ENCODE peak calls at places on chromosomes 4 and X, in four cellular contexts. F is foreskin fibroblast, Z is aorta, G is lower lobe of right lung. O is an unnamed sample.

GRCh38 chrX:84339507-84340364 is 151.7 kb upstream of the RPS6KA6 start:
- DNase-seq in G (no peak), F (no peak), Z (no peak), O (no peak)

GRCh38 chrX:111585337-111585736 is 73.9 kb downstream of the SERTM2 start:
- DNase-seq in F (no peak), Z (no peak), G (no peak), O (no peak)

GRCh38 chr4:154064244-154064643 is 275.4 kb upstream of the SFRP2 start:
- DNase-seq in F (no peak), G (no peak), Z (no peak), O (no peak)

GRCh38 chr4:186624951-186625350 is 69.6 kb upstream of the MTNR1A start:
- DNase-seq in Z (no peak), G (no peak), F (peak; percentile 42), O (peak; percentile 46)

GRCh38 chr4:104743141-104743748 is 248.6 kb upstream of the CXXC4 start:
- DNase-seq in Z (no peak), G (no peak), F (no peak), O (no peak)

GRCh38 chr4:52822583-52823477 is 39.3 kb upstream of the RASL11B start:
- DNase-seq in G (no peak), F (peak; percentile 93), Z (no peak), O (peak; percentile 85)

GRCh38 chr4:94798808-94799207 is 41.1 kb downstream of the BMPR1B start:
- DNase-seq in G (no peak), Z (no peak), F (no peak), O (peak; percentile 78)

GRCh38 chr4:132227349-132228165 is 921.5 kb upstream of the PCDH10 start:
- DNase-seq in F (peak; percentile 2), Z (no peak), G (no peak), O (no peak)

GRCh38 chr4:112005027-112005426 is 140.2 kb upstream of the FAM241A start:
- DNase-seq in G (no peak), F (no peak), Z (no peak), O (no peak)

GRCh38 chr4:70601422-70602039 is 9.5 kb downstream of the AMBN start:
- DNase-seq in F (peak; percentile 21), G (no peak), Z (peak; percentile 58), O (peak; percentile 30)

GRCh38 chr4:38424171-38424871 is 239.7 kb upstream of the KLF3 start:
- DNase-seq in Z (no peak), G (no peak), F (no peak), O (no peak)

GRCh38 chrX:130402211-130402684 is 461 bp downstream of the RBMX2 start:
- DNase-seq in G (no peak), F (no peak), Z (no peak), O (no peak)

GRCh38 chr4:147799986-147800555 is 68.2 kb downstream of the ARHGAP10 start:
- DNase-seq in F (no peak), Z (no peak), G (no peak), O (no peak)

GRCh38 chr4:766152-766515 is 59.8 kb downstream of the CPLX1 start:
- DNase-seq in F (peak; percentile 40), G (peak; percentile 30), Z (no peak), O (no peak)

GRCh38 chrX:48833531-48834138 is 1.8 kb downstream of the PCSK1N start:
- DNase-seq in F (no peak), Z (no peak), G (no peak), O (no peak)

GRCh38 chr4:142351958-142352357 is 494.1 kb downstream of the INPP4B start:
- DNase-seq in F (no peak), Z (no peak), G (no peak), O (no peak)

GRCh38 chr4:20368926-20369325 is 117.2 kb downstream of the SLIT2 start:
- DNase-seq in G (no peak), F (peak; percentile 17), Z (no peak), O (peak; percentile 50)

GRCh38 chr4:19514276-19515070 is 737.2 kb upstream of the SLIT2 start:
- DNase-seq in F (no peak), G (no peak), Z (no peak), O (no peak)

GRCh38 chr4:124964251-124964650 is 251.7 kb upstream of the ANKRD50 start:
- DNase-seq in F (no peak), G (no peak), Z (no peak), O (no peak)

GRCh38 chr4:156838761-156839160 is 132.8 kb downstream of the PDGFC start:
- DNase-seq in G (no peak), Z (no peak), F (no peak), O (no peak)

GRCh38 chr4:22874334-22874912 is 181.7 kb downstream of the GBA3 start:
- DNase-seq in Z (no peak), G (no peak), F (no peak), O (no peak)

GRCh38 chr4:84852081-84852480 is 114.4 kb downstream of the WDFY3 start:
- DNase-seq in Z (no peak), F (peak; percentile 18), G (no peak), O (peak; percentile 23)

GRCh38 chrX:63283331-63283730 is 67.8 kb downstream of the SPIN4 start:
- DNase-seq in F (no peak), Z (no peak), G (no peak), O (no peak)

GRCh38 chr4:103904126-103904525 is 184.3 kb upstream of the TACR3 start:
- DNase-seq in F (no peak), G (no peak), Z (no peak), O (peak; percentile 12)

GRCh38 chr4:140098481-140099132 is 55.4 kb downstream of the MAML3 start:
- DNase-seq in F (peak; percentile 68), Z (no peak), G (no peak), O (no peak)
- H3K4me3 ChIP-seq in F (no peak overlapping the region), Z (no peak overlapping the region), G (peak overlapping the region; percentile 40), O (no peak overlapping the region)

DNA sequence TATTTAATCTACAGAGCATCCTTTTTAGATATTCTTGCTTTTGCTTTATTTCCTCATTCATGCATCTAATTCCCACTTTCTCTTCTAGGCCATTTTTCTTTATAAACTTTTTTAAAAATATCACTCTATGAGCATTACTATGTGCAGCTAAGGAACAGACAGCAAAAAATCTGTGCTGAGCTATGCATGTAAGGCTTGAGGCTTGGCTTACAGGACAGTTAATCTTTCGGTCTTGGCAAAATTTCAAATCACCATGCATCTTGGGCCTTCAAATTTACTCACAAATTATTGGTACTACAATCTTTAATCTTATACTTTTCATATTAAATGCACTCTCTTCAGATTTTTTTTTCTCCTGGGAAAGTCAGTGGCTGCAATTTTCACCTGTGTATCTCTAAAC is 278.2 kb downstream of the SPRY1 start:
- DNase-seq in F (no peak), G (no peak), Z (no peak), O (no peak)
- H3K4me3 ChIP-seq in F (no peak overlapping the region), G (no peak overlapping the region), Z (no peak overlapping the region), O (no peak overlapping the region)

DNA sequence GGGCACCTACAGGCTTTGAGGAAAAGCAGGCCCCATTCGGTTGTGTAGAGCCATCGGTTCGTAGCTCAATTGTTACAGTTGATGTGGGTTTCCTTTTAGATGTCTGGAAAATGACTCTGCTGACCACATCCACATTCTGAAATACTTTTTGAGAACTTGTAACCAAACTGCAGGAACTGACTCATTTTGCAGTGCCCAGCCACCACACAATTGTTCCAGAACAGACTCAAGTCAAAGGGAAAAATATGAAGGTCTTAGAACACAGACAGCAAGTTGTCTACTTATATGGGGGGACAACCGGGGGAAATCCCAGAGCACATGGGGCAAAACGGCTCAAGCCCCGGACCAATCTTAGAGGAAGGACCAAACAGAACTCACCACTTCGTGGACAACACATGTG is 557.6 kb upstream of the DIPK2B start:
- DNase-seq in Z (peak; percentile 49), G (no peak), F (peak; percentile 75), O (peak; percentile 69)
- H3K4me3 ChIP-seq in Z (no peak overlapping the region), G (no peak overlapping the region), F (no peak overlapping the region), O (no peak overlapping the region)

GRCh38 chrX:100685997-100686305 is 42.0 kb downstream of the SRPX2 start:
- DNase-seq in F (no peak), G (no peak), Z (no peak), O (no peak)

GRCh38 chrX:100687546-100687945 is 43.5 kb downstream of the SRPX2 start:
- DNase-seq in Z (no peak), G (no peak), F (no peak), O (no peak)

GRCh38 chrX:100682939-100683338 is 38.9 kb downstream of the SRPX2 start:
- DNase-seq in Z (no peak), G (no peak), F (no peak), O (no peak)

GRCh38 chrX:100685284-100685996 is 41.4 kb downstream of the SRPX2 start:
- DNase-seq in F (peak; percentile 42), G (no peak), Z (peak; percentile 54), O (peak; percentile 20)

DNA sequence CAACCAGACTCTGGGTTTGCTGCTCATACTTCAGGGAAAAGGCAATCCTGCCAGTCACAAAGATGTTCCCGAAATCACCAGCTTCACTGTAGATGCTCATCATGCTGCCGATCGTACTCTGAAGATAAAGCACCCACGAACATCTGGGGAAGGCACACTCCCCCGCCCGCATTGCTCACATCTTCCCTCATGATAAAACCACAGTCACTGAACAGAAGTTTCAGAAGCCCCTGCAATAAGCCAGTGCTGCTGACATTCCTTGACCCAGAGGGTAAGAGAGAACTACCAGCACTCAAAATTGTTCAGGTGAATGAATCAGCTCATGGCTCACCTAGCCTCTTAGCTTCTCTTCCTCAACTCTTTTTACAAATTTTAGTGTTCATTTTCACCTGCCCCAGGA is 43.1 kb downstream of the SRPX2 start:
- DNase-seq in F (no peak), G (no peak), Z (no peak), O (no peak)
- H3K4me3 ChIP-seq in F (no peak overlapping the region), G (no peak overlapping the region), Z (no peak overlapping the region), O (no peak overlapping the region)

GRCh38 chr4:143358923-143359694 is 22.4 kb downstream of the GAB1 start:
- DNase-seq in F (peak; percentile 71), G (peak; percentile 70), Z (peak; percentile 54), O (no peak)
- H3K4me3 ChIP-seq in F (no peak overlapping the region), G (peak overlapping the region; percentile 4), Z (no peak overlapping the region), O (no peak overlapping the region)

GRCh38 chr4:185468999-185469398 is 2.5 kb downstream of the CCDC110 start:
- DNase-seq in F (no peak), G (no peak), Z (no peak), O (no peak)

GRCh38 chr4:185465707-185466106 is 5.8 kb downstream of the CCDC110 start:
- DNase-seq in Z (no peak), G (no peak), F (no peak), O (no peak)

GRCh38 chr4:185464887-185465286 is 6.6 kb downstream of the CCDC110 start:
- DNase-seq in Z (no peak), F (no peak), G (no peak), O (no peak)

GRCh38 chr4:185467991-185468390 is 3.5 kb downstream of the CCDC110 start:
- DNase-seq in G (no peak), F (no peak), Z (no peak), O (no peak)

GRCh38 chr4:185467101-185467500 is 4.4 kb downstream of the CCDC110 start:
- DNase-seq in Z (no peak), G (no peak), F (peak; percentile 16), O (peak; percentile 29)
- H3K4me3 ChIP-seq in Z (no peak overlapping the region), G (no peak overlapping the region), F (no peak overlapping the region), O (no peak overlapping the region)

GRCh38 chr4:4860803-4861591 is 1.5 kb downstream of the MSX1 start:
- DNase-seq in F (no peak), Z (no peak), G (no peak), O (no peak)
- H3K4me3 ChIP-seq in F (peak overlapping the region; percentile 86), Z (peak overlapping the region; percentile 91), G (peak overlapping the region; percentile 70), O (peak overlapping the region; percentile 47)